ENCODE peak calls at places on chromosomes 13 and 19, in six cellular contexts. S, Q, Y, K, U and M are unnamed samples.

GRCh38 chr13:101272886-101273285 is 143.4 kb downstream of the NALCN start:
- DNase-seq in S (no peak), Q (no peak), Y (no peak), K (no peak), U (no peak), M (no peak)

GRCh38 chr13:113920606-113921306 is 53.1 kb downstream of the C13orf46 start:
- DNase-seq in S (no peak), Q (no peak), Y (no peak), K (peak; percentile 10), U (no peak), M (no peak)

GRCh38 chr13:40121711-40122110 is 466.2 kb downstream of the COG6 start:
- DNase-seq in S (no peak), Q (no peak), Y (no peak), K (no peak), U (no peak), M (no peak)

GRCh38 chr19:35037716-35038622 is 3.6 kb upstream of the HPN start:
- DNase-seq in S (no peak), Q (no peak), Y (no peak), K (no peak), U (no peak), M (no peak)

GRCh38 chr19:29277107-29277506 is 64.2 kb upstream of the UQCRFS1 start:
- DNase-seq in S (peak; percentile 82), Q (peak; percentile 87), Y (no peak), K (no peak), U (peak; percentile 23), M (no peak)

GRCh38 chr13:91141619-91142061 is 205.8 kb upstream of the MIR17HG start:
- DNase-seq in S (no peak), Q (no peak), Y (no peak), K (no peak), U (no peak), M (no peak)

GRCh38 chr13:45142440-45143345 is 22.4 kb downstream of the GTF2F2 start:
- DNase-seq in S (no peak), Q (no peak), Y (no peak), K (no peak), U (no peak), M (no peak)

GRCh38 chr19:14478113-14478545 is 3.0 kb upstream of the PTGER1 start:
- DNase-seq in S (no peak), Q (no peak), Y (no peak), K (no peak), U (no peak), M (no peak)

GRCh38 chr13:25687622-25688225 is 315.9 kb downstream of the ATP8A2 start:
- DNase-seq in S (no peak), Q (no peak), Y (peak; percentile 15), K (no peak), U (no peak), M (no peak)

GRCh38 chr19:44748426-44749254 is at the start of gene BCL3:
- DNase-seq in S (no peak), Q (peak; percentile 62), Y (peak; percentile 65), K (peak; percentile 80), U (peak; percentile 88), M (no peak)

GRCh38 chr19:13234518-13234917 is 84.3 kb downstream of the IER2 start:
- DNase-seq in S (peak; percentile 60), Q (peak; percentile 72), Y (peak; percentile 24), K (peak; percentile 73), U (peak; percentile 63), M (peak; percentile 8)

GRCh38 chr13:33264620-33264978 is 21.0 kb downstream of the STARD13 start:
- DNase-seq in S (no peak), Q (no peak), Y (no peak), K (no peak), U (no peak), M (no peak)

GRCh38 chr19:35932291-35932936 is 3.8 kb upstream of the LRFN3 start:
- DNase-seq in S (no peak), Q (no peak), Y (no peak), K (no peak), U (no peak), M (no peak)

DNA sequence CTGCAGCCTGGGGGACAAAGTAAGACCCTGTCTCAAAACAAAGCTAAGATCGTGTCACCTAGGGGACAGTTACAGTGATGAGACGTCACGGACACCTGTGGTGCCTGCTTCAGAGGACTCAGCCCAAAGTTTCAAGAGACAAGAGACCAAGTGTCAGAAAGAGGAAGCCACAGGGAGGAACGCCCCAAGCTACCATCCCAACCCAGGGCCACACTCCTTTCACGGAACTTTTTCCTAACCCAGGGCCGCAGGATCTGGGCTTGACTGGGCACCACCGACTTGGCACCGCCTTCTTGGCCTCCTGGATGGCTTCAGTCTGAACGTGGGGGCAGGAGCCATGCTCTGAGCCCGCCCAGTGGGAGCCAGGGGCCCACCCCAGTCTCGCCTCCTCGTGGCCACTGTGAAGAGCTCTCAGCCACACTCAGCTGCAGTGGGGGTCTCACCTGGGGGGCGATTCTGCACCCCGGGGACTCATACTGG is 8.5 kb downstream of the MOB3A start:
- DNase-seq in S (no peak), Q (peak; percentile 72), Y (no peak), K (no peak), U (no peak), M (no peak)
- TF ChIP-seq POLR2A in S (no peak), Q (no peak), Y (no peak), K (no peak), U (no peak), M (no peak)

GRCh38 chr19:49554701-49555181 is 25.6 kb downstream of the NOSIP start:
- DNase-seq in S (no peak), Q (no peak), Y (peak; percentile 48), K (no peak), U (no peak), M (no peak)

GRCh38 chr19:49555600-49556411 is 24.6 kb downstream of the NOSIP start:
- DNase-seq in S (peak; percentile 58), Q (peak; percentile 48), Y (peak; percentile 77), K (peak; percentile 54), U (peak; percentile 67), M (peak; percentile 77)

GRCh38 chr19:49552749-49553148 is 24.9 kb downstream of the RCN3 start:
- DNase-seq in S (no peak), Q (no peak), Y (no peak), K (no peak), U (no peak), M (no peak)

GRCh38 chr19:49551531-49551930 is 23.7 kb downstream of the RCN3 start:
- DNase-seq in S (no peak), Q (no peak), Y (no peak), K (no peak), U (no peak), M (no peak)

DNA sequence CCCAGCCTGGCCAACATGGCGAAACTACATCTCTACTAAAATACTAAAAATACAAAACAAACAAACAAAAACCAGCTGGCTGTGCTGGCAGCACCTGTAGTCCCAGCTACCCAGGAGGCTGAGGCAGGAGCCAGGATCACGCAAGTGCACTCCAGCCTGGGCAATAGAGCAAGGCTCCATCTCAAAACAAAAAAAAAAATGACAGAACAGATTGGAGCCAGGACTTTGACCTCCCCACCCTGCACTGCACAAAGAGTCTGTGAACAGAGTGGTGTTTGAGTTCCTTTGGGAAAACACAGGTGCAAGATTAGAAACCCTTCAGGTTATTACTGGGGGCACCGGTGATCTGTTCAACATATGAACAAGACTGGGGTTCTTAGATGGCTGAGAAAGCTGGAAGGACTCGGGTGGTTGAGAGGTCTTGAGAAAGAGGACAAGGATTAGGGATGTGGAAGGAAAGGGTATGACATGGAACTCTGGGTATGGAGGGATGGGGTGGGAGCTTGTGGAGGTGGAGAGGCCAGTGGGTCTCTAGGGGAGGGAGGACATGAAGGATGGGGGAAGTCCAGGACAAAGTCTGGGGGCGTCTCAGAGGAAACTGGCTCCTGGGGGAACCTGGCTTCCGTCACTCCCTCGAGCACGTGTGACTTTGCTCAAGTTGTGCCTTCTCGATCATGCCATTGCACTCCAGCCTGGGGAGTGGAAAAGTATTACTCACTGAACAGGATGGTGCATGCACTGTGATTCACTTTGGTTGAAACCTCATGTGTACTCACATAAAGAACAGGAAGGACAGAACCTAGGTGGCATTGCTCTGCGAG is 25.9 kb downstream of the RCN3 start:
- DNase-seq in S (peak; percentile 81), Q (no peak), Y (no peak), K (peak; percentile 77), U (no peak), M (no peak)
- TF ChIP-seq POLR2A in S (no peak), Q (no peak), Y (no peak), K (no peak), U (no peak), M (no peak)

GRCh38 chr19:21472507-21472906 is 32.9 kb upstream of the ZNF429 start:
- DNase-seq in S (no peak), Q (no peak), Y (no peak), K (no peak), U (no peak), M (no peak)

GRCh38 chr19:21468791-21469190 is 36.6 kb upstream of the ZNF429 start:
- DNase-seq in S (no peak), Q (no peak), Y (no peak), K (no peak), U (no peak), M (no peak)

DNA sequence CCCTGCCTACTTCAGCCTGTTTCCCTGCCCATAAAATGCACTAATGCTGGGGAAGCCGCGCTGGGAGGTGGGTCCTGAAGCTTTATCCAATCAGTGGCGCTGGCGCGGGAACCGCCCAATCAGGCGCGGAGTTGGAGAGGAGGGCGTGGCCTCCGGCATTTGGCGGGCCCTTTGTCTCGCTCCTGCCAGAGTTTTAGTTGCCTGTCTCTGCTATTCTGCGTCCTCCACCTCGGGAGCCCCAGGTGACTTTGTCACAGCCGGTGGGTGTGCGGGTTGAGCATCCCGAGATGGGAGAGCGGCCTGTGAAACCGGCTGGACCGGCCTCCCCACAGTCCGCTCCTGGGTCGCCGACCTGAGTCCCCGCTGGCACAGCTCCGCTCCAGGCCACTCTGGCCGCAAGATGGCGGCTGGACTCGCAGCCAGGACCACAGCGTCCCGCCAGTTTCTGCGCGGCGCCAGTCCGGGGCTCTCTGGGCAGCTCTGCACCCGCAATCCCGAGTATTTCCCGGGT is 30.7 kb upstream of the ZNF429 start:
- DNase-seq in S (no peak), Q (no peak), Y (peak; percentile 63), K (peak; percentile 75), U (peak; percentile 72), M (peak; percentile 37)
- TF ChIP-seq POLR2A in S (no peak), Q (no peak), Y (no peak), K (no peak), U (no peak), M (no peak)

GRCh38 chr19:313169-313987 is 22.2 kb upstream of the PLPP2 start:
- DNase-seq in S (no peak), Q (no peak), Y (no peak), K (peak; percentile 18), U (no peak), M (no peak)

GRCh38 chr19:310781-311496 is 19.7 kb upstream of the PLPP2 start:
- DNase-seq in S (no peak), Q (no peak), Y (peak; percentile 13), K (peak; percentile 18), U (no peak), M (no peak)

GRCh38 chr19:313988-314815 is 23.0 kb upstream of the PLPP2 start:
- DNase-seq in S (no peak), Q (no peak), Y (peak; percentile 11), K (peak; percentile 13), U (no peak), M (no peak)

GRCh38 chr19:310141-310651 is 19.0 kb upstream of the PLPP2 start:
- DNase-seq in S (no peak), Q (no peak), Y (peak; percentile 24), K (peak; percentile 21), U (no peak), M (no peak)

DNA sequence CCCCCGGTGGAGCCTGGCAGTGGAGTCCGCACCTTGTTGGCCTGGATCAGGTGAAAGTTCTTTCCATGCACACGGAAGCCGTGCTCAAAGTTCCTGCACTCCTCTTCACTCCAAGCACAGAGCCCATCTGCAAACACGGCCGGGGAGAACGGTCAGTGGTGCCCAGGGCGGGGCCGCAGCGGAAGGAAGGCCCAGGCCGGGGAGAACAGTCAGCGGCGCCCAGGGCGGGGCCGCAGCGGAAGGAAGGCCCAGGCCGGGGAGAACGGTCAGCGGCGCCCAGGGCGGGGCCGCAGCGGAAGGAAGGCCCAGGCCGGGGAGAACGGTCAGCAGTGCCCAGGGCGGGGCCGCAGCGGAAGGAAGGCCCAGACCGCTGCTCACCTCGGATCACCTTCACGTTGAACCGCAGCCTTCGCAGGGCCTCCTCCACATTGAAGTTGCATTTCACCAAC is 20.6 kb upstream of the PLPP2 start:
- DNase-seq in S (no peak), Q (no peak), Y (peak; percentile 23), K (peak; percentile 18), U (no peak), M (no peak)
- TF ChIP-seq POLR2A in S (no peak), Q (no peak), Y (no peak), K (no peak), U (no peak), M (no peak)